ENCODE peak calls at places on chromosomes 16 and 17, in eight cellular contexts. One of them, this sample, is unnamed. For H3K4me1, the result is how much of the 10 kb centered on the place peaks cover.

GRCh38 chr16:67874147-67874771 is 1.4 kb downstream of the EDC4 start:
- DNase-seq in CD8-positive, alpha-beta T cell: no peak
- DNase-seq in left ventricle myocardium inferior: no peak
- DNase-seq in cardiac muscle cell: no peak
- DNase-seq in MM.1S: no peak
- DNase-seq in PC-3: no peak
- DNase-seq in tibial nerve: no peak
- DNase-seq in A549: no peak
- DNase-seq in this sample: no peak

GRCh38 chr16:4053663-4054479 is 62.4 kb downstream of the ADCY9 start:
- DNase-seq in CD8-positive, alpha-beta T cell: no peak
- DNase-seq in left ventricle myocardium inferior: peak
- DNase-seq in cardiac muscle cell: no peak
- DNase-seq in MM.1S: no peak
- DNase-seq in PC-3: peak
- DNase-seq in tibial nerve: peak
- DNase-seq in A549: peak
- DNase-seq in this sample: peak

GRCh38 chr16:57444711-57445110 is 2.5 kb downstream of the CIAPIN1 start:
- DNase-seq in CD8-positive, alpha-beta T cell: no peak
- DNase-seq in left ventricle myocardium inferior: no peak
- DNase-seq in cardiac muscle cell: no peak
- DNase-seq in MM.1S: no peak
- DNase-seq in PC-3: no peak
- DNase-seq in tibial nerve: no peak
- DNase-seq in A549: no peak
- DNase-seq in this sample: no peak

GRCh38 chr17:32912218-32912897 is 15.6 kb upstream of the TMEM98 start:
- DNase-seq in CD8-positive, alpha-beta T cell: no peak
- DNase-seq in left ventricle myocardium inferior: peak
- DNase-seq in cardiac muscle cell: peak
- DNase-seq in MM.1S: no peak
- DNase-seq in PC-3: peak
- DNase-seq in tibial nerve: peak
- DNase-seq in A549: peak
- DNase-seq in this sample: peak

GRCh38 chr17:68646626-68647526 is 45.7 kb upstream of the FAM20A start:
- DNase-seq in CD8-positive, alpha-beta T cell: no peak
- DNase-seq in left ventricle myocardium inferior: no peak
- DNase-seq in cardiac muscle cell: no peak
- DNase-seq in MM.1S: no peak
- DNase-seq in PC-3: peak
- DNase-seq in tibial nerve: no peak
- DNase-seq in A549: no peak
- DNase-seq in this sample: no peak

GRCh38 chr17:82933911-82934310 is 94.1 kb upstream of the ZNF750 start:
- DNase-seq in CD8-positive, alpha-beta T cell: no peak
- DNase-seq in left ventricle myocardium inferior: peak
- DNase-seq in cardiac muscle cell: no peak
- DNase-seq in MM.1S: no peak
- DNase-seq in PC-3: no peak
- DNase-seq in tibial nerve: no peak
- DNase-seq in A549: no peak
- DNase-seq in this sample: peak

GRCh38 chr17:48645639-48646182 is 19.6 kb upstream of the HOXB9 start:
- DNase-seq in CD8-positive, alpha-beta T cell: no peak
- DNase-seq in left ventricle myocardium inferior: no peak
- DNase-seq in cardiac muscle cell: no peak
- DNase-seq in MM.1S: no peak
- DNase-seq in PC-3: no peak
- DNase-seq in tibial nerve: no peak
- DNase-seq in A549: no peak
- DNase-seq in this sample: no peak

GRCh38 chr16:47142469-47143328 is 1.0 kb downstream of the NETO2 start:
- DNase-seq in CD8-positive, alpha-beta T cell: peak
- DNase-seq in left ventricle myocardium inferior: peak
- DNase-seq in cardiac muscle cell: peak
- DNase-seq in MM.1S: peak
- DNase-seq in PC-3: peak
- DNase-seq in tibial nerve: no peak
- DNase-seq in A549: peak
- DNase-seq in this sample: no peak

GRCh38 chr17:68556551-68556950 is 44.3 kb downstream of the PRKAR1A start:
- DNase-seq in CD8-positive, alpha-beta T cell: no peak
- DNase-seq in left ventricle myocardium inferior: no peak
- DNase-seq in cardiac muscle cell: no peak
- DNase-seq in MM.1S: no peak
- DNase-seq in PC-3: no peak
- DNase-seq in tibial nerve: no peak
- DNase-seq in A549: no peak
- DNase-seq in this sample: no peak

GRCh38 chr16:67666032-67666537 is 465 bp downstream of the ENKD1 start:
- DNase-seq in CD8-positive, alpha-beta T cell: no peak
- DNase-seq in left ventricle myocardium inferior: peak
- DNase-seq in cardiac muscle cell: peak
- DNase-seq in MM.1S: no peak
- DNase-seq in PC-3: no peak
- DNase-seq in tibial nerve: no peak
- DNase-seq in A549: no peak
- DNase-seq in this sample: peak

GRCh38 chr17:69779378-69780214 is 295.4 kb upstream of the KCNJ16 start:
- DNase-seq in CD8-positive, alpha-beta T cell: no peak
- DNase-seq in left ventricle myocardium inferior: no peak
- DNase-seq in cardiac muscle cell: no peak
- DNase-seq in MM.1S: no peak
- DNase-seq in PC-3: peak
- DNase-seq in tibial nerve: no peak
- DNase-seq in A549: peak
- DNase-seq in this sample: no peak

GRCh38 chr17:82031885-82032627 is 578 bp downstream of the RAC3 start:
- DNase-seq in CD8-positive, alpha-beta T cell: no peak
- DNase-seq in left ventricle myocardium inferior: no peak
- DNase-seq in cardiac muscle cell: peak
- DNase-seq in MM.1S: peak
- DNase-seq in PC-3: peak
- DNase-seq in tibial nerve: no peak
- DNase-seq in A549: no peak
- DNase-seq in this sample: no peak

GRCh38 chr16:85906349-85906748 is 7.4 kb downstream of the IRF8 start:
- DNase-seq in CD8-positive, alpha-beta T cell: no peak
- DNase-seq in left ventricle myocardium inferior: no peak
- DNase-seq in cardiac muscle cell: no peak
- DNase-seq in MM.1S: no peak
- DNase-seq in PC-3: no peak
- DNase-seq in tibial nerve: no peak
- DNase-seq in A549: no peak
- DNase-seq in this sample: no peak

GRCh38 chr16:30615358-30616076 is 5.3 kb upstream of the ZNF689 start:
- DNase-seq in CD8-positive, alpha-beta T cell: peak
- DNase-seq in left ventricle myocardium inferior: peak
- DNase-seq in cardiac muscle cell: peak
- DNase-seq in MM.1S: peak
- DNase-seq in PC-3: peak
- DNase-seq in tibial nerve: peak
- DNase-seq in A549: peak
- DNase-seq in this sample: no peak

GRCh38 chr16:1444730-1445517 is 568 bp upstream of the CCDC154 start:
- DNase-seq in CD8-positive, alpha-beta T cell: no peak
- DNase-seq in left ventricle myocardium inferior: no peak
- DNase-seq in cardiac muscle cell: no peak
- DNase-seq in MM.1S: no peak
- DNase-seq in PC-3: no peak
- DNase-seq in tibial nerve: no peak
- DNase-seq in A549: no peak
- DNase-seq in this sample: no peak

GRCh38 chr17:18167421-18167820 is 16.2 kb upstream of the ALKBH5 start:
- DNase-seq in CD8-positive, alpha-beta T cell: no peak
- DNase-seq in left ventricle myocardium inferior: no peak
- DNase-seq in cardiac muscle cell: no peak
- DNase-seq in MM.1S: no peak
- DNase-seq in PC-3: no peak
- DNase-seq in tibial nerve: no peak
- DNase-seq in A549: no peak
- DNase-seq in this sample: no peak

GRCh38 chr17:18163528-18163927 is 20.1 kb upstream of the ALKBH5 start:
- DNase-seq in CD8-positive, alpha-beta T cell: no peak
- DNase-seq in left ventricle myocardium inferior: no peak
- DNase-seq in cardiac muscle cell: no peak
- DNase-seq in MM.1S: no peak
- DNase-seq in PC-3: no peak
- DNase-seq in tibial nerve: no peak
- DNase-seq in A549: no peak
- DNase-seq in this sample: no peak

GRCh38 chr17:18172528-18173278 is 10.9 kb upstream of the ALKBH5 start:
- DNase-seq in CD8-positive, alpha-beta T cell: no peak
- DNase-seq in left ventricle myocardium inferior: no peak
- DNase-seq in cardiac muscle cell: no peak
- DNase-seq in MM.1S: no peak
- DNase-seq in PC-3: no peak
- DNase-seq in tibial nerve: no peak
- DNase-seq in A549: no peak
- DNase-seq in this sample: no peak

GRCh38 chr17:18161226-18162094 is 22.2 kb upstream of the ALKBH5 start:
- DNase-seq in CD8-positive, alpha-beta T cell: no peak
- DNase-seq in left ventricle myocardium inferior: no peak
- DNase-seq in cardiac muscle cell: no peak
- DNase-seq in MM.1S: no peak
- DNase-seq in PC-3: no peak
- DNase-seq in tibial nerve: no peak
- DNase-seq in A549: no peak
- DNase-seq in this sample: no peak

DNA sequence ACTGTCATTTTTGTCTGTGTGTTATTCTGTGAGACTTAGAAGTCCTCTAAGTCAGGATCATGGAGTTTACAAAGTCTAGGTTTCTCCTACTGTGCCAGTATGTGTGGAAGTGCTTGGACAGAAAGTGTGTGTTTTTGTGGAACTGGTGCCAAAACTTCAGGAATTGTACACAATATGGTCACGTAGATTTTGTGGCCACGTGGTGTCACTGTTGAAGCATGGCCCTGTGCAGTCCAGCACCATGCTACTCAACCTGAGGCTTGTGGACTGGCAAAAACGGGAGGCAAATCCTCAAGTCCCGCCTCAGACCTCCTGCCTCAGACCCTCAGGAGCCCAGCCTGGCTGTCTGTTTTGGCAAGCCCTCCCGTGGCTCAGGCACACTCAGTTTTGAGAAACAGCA is 16.7 kb upstream of the ALKBH5 start:
- DNase-seq in CD8-positive, alpha-beta T cell: no peak
- DNase-seq in left ventricle myocardium inferior: no peak
- DNase-seq in cardiac muscle cell: no peak
- DNase-seq in MM.1S: no peak
- DNase-seq in PC-3: peak
- DNase-seq in tibial nerve: no peak
- DNase-seq in A549: peak
- DNase-seq in this sample: no peak
- TF ChIP-seq CTCF in CD8-positive, alpha-beta T cell: no peak
- TF ChIP-seq CTCF in left ventricle myocardium inferior: no peak
- TF ChIP-seq CTCF in cardiac muscle cell: peak
- TF ChIP-seq CTCF in MM.1S: peak
- TF ChIP-seq CTCF in PC-3: peak
- TF ChIP-seq CTCF in tibial nerve: no peak
- TF ChIP-seq CTCF in A549: no peak
- TF ChIP-seq CTCF in this sample: no peak

DNA sequence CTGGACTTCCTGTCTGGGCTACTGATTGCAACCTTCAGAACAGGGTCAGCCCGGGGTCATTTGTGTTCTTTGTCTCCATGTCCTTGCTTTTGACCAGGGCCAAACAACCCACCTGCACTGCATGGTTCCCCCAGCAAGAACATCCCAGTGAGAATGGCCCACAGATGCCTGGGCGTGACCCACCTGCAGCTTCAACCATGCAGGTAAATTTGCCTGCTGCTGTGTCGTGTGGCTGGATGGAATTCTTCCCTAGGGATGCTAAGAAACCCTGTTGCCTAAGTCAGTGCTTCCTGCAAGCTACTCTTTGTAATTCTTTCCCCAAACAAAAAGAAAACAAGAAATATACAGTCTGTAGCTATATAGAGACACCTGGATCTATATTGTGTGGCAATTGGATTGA is 12.5 kb downstream of the CDH13 start:
- DNase-seq in CD8-positive, alpha-beta T cell: no peak
- DNase-seq in left ventricle myocardium inferior: no peak
- DNase-seq in cardiac muscle cell: no peak
- DNase-seq in MM.1S: no peak
- DNase-seq in PC-3: no peak
- DNase-seq in tibial nerve: no peak
- DNase-seq in A549: no peak
- DNase-seq in this sample: no peak
- H3K4me1 ChIP-seq in CD8-positive, alpha-beta T cell: under half
- H3K4me1 ChIP-seq in left ventricle myocardium inferior: half or more
- H3K4me1 ChIP-seq in cardiac muscle cell: under half
- H3K4me1 ChIP-seq in MM.1S: under half
- H3K4me1 ChIP-seq in PC-3: under half
- H3K4me1 ChIP-seq in tibial nerve: under half
- H3K4me1 ChIP-seq in A549: under half
- H3K4me1 ChIP-seq in this sample: under half

DNA sequence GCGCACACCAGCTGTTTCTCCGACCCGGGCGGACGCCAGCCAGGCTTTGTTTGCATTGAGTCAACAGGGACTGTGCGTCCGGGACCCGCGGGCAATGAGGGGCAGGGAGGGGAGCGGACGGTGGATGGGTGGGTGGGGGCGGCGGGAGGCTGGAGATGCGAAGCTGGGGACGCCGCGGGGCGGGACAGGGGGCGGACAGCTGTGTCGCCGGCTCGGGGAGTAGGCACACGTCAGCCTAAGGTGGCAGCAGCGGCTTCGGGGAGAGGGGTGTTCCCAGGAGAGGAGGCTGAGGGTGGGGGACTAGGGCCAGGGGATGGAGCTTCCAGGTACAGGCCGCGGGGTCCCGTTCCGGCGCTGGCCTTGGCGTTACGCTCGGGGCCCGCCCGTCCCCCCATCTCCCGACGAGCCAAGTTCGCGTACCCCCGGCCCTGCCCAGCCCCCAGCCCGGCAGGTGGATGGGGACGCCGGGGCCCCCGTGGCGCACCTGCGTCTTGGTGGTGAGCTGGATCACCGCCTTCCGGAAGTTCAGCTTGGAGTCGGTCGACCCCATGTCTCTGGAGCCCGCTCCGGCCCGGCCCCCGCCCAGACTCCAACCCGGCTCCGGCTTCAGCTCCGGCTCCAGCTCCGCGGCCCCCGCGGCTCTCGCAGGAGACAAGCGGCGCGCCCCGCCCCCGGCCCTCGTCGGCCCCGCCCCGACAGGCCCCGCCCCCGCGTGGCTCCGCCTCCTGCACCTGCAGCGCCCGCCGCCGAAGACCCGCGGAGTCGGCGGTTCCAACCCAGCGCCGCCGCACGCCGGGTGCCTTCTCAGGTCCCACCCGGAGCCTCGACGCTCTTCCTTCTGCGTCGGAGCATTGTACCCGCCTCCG is at the start of gene HID1:
- DNase-seq in CD8-positive, alpha-beta T cell: peak
- DNase-seq in left ventricle myocardium inferior: peak
- DNase-seq in cardiac muscle cell: peak
- DNase-seq in MM.1S: peak
- DNase-seq in PC-3: peak
- DNase-seq in tibial nerve: no peak
- DNase-seq in A549: peak
- DNase-seq in this sample: no peak
- H3K27ac ChIP-seq in CD8-positive, alpha-beta T cell: peak
- H3K27ac ChIP-seq in left ventricle myocardium inferior: peak
- H3K27ac ChIP-seq in cardiac muscle cell: no peak
- H3K27ac ChIP-seq in MM.1S: no peak
- H3K27ac ChIP-seq in PC-3: peak
- H3K27ac ChIP-seq in tibial nerve: peak
- H3K27ac ChIP-seq in A549: peak
- H3K27ac ChIP-seq in this sample: no peak

GRCh38 chr16:83715217-83715920 is 92.4 kb upstream of the HSBP1 start:
- DNase-seq in CD8-positive, alpha-beta T cell: no peak
- DNase-seq in left ventricle myocardium inferior: no peak
- DNase-seq in cardiac muscle cell: no peak
- DNase-seq in MM.1S: no peak
- DNase-seq in PC-3: no peak
- DNase-seq in tibial nerve: no peak
- DNase-seq in A549: no peak
- DNase-seq in this sample: no peak
- TF ChIP-seq CTCF in CD8-positive, alpha-beta T cell: no peak
- TF ChIP-seq CTCF in left ventricle myocardium inferior: no peak
- TF ChIP-seq CTCF in cardiac muscle cell: no peak
- TF ChIP-seq CTCF in MM.1S: no peak
- TF ChIP-seq CTCF in PC-3: no peak
- TF ChIP-seq CTCF in tibial nerve: no peak
- TF ChIP-seq CTCF in A549: no peak
- TF ChIP-seq CTCF in this sample: no peak

This sample was measured in uterus.